ENCODE peak calls at places on chromosomes 13 and 19, in five cellular contexts. One of them, this sample, is unnamed.

GRCh38 chr19:15248648-15249559 is 16.7 kb upstream of the EPHX3 start:
- DNase-seq in DND-41: no peak
- DNase-seq in GM23338: no peak
- DNase-seq in neural progenitor cell: no peak
- DNase-seq in HCT116: no peak
- DNase-seq in this sample: peak

GRCh38 chr19:34808566-34808965 is 35.6 kb upstream of the ZNF599 start:
- DNase-seq in DND-41: no peak
- DNase-seq in GM23338: no peak
- DNase-seq in neural progenitor cell: no peak
- DNase-seq in HCT116: no peak
- DNase-seq in this sample: no peak

GRCh38 chr13:24228852-24229458 is 68.4 kb downstream of the SPATA13 start:
- DNase-seq in DND-41: peak
- DNase-seq in GM23338: peak
- DNase-seq in neural progenitor cell: peak
- DNase-seq in HCT116: peak
- DNase-seq in this sample: peak

GRCh38 chr19:29517412-29517811 is 8.4 kb upstream of the VSTM2B start:
- DNase-seq in DND-41: no peak
- DNase-seq in GM23338: no peak
- DNase-seq in neural progenitor cell: no peak
- DNase-seq in HCT116: no peak
- DNase-seq in this sample: no peak

GRCh38 chr19:35088514-35088913 is 27.1 kb upstream of the FXYD3 start:
- DNase-seq in DND-41: no peak
- DNase-seq in GM23338: no peak
- DNase-seq in neural progenitor cell: no peak
- DNase-seq in HCT116: no peak
- DNase-seq in this sample: peak

GRCh38 chr13:46615888-46616531 is 63.0 kb downstream of the LRCH1 start:
- DNase-seq in DND-41: no peak
- DNase-seq in GM23338: no peak
- DNase-seq in neural progenitor cell: no peak
- DNase-seq in HCT116: no peak
- DNase-seq in this sample: no peak

GRCh38 chr19:45613926-45614725 is 12.1 kb upstream of the GPR4 start:
- DNase-seq in DND-41: no peak
- DNase-seq in GM23338: no peak
- DNase-seq in neural progenitor cell: no peak
- DNase-seq in HCT116: peak
- DNase-seq in this sample: peak

GRCh38 chr13:50244913-50245574 is 229.8 kb downstream of the KCNRG start:
- DNase-seq in DND-41: no peak
- DNase-seq in GM23338: no peak
- DNase-seq in neural progenitor cell: no peak
- DNase-seq in HCT116: peak
- DNase-seq in this sample: peak

GRCh38 chr19:12333162-12334159 is at the start of gene ZNF563:
- DNase-seq in DND-41: peak
- DNase-seq in GM23338: peak
- DNase-seq in neural progenitor cell: peak
- DNase-seq in HCT116: no peak
- DNase-seq in this sample: peak

GRCh38 chr13:37648604-37649003 is 50.0 kb upstream of the POSTN start:
- DNase-seq in DND-41: no peak
- DNase-seq in GM23338: no peak
- DNase-seq in neural progenitor cell: no peak
- DNase-seq in HCT116: no peak
- DNase-seq in this sample: no peak

GRCh38 chr13:80010286-80010831 is 330.6 kb downstream of the SPRY2 start:
- DNase-seq in DND-41: no peak
- DNase-seq in GM23338: no peak
- DNase-seq in neural progenitor cell: no peak
- DNase-seq in HCT116: no peak
- DNase-seq in this sample: no peak

GRCh38 chr13:87893186-87893585 is 222.0 kb downstream of the SLITRK5 start:
- DNase-seq in DND-41: no peak
- DNase-seq in GM23338: no peak
- DNase-seq in neural progenitor cell: no peak
- DNase-seq in HCT116: no peak
- DNase-seq in this sample: no peak

GRCh38 chr19:20039203-20039723 is at the start of gene ZNF682:
- DNase-seq in DND-41: peak
- DNase-seq in GM23338: peak
- DNase-seq in neural progenitor cell: peak
- DNase-seq in HCT116: no peak
- DNase-seq in this sample: peak

GRCh38 chr19:12935071-12935470 is 1.6 kb upstream of the FARSA start:
- DNase-seq in DND-41: no peak
- DNase-seq in GM23338: no peak
- DNase-seq in neural progenitor cell: no peak
- DNase-seq in HCT116: no peak
- DNase-seq in this sample: no peak

GRCh38 chr19:17488593-17489391 is 18.5 kb downstream of the SLC27A1 start:
- DNase-seq in DND-41: peak
- DNase-seq in GM23338: peak
- DNase-seq in neural progenitor cell: peak
- DNase-seq in HCT116: peak
- DNase-seq in this sample: peak

GRCh38 chr13:74243637-74244526 is 109.7 kb upstream of the KLF12 start:
- DNase-seq in DND-41: no peak
- DNase-seq in GM23338: no peak
- DNase-seq in neural progenitor cell: no peak
- DNase-seq in HCT116: no peak
- DNase-seq in this sample: no peak

GRCh38 chr13:109610517-109610916 is 175.9 kb downstream of the IRS2 start:
- DNase-seq in DND-41: peak
- DNase-seq in GM23338: peak
- DNase-seq in neural progenitor cell: peak
- DNase-seq in HCT116: peak
- DNase-seq in this sample: peak

GRCh38 chr13:73958657-73959397 is 175.4 kb downstream of the KLF12 start:
- DNase-seq in DND-41: no peak
- DNase-seq in GM23338: no peak
- DNase-seq in neural progenitor cell: no peak
- DNase-seq in HCT116: peak
- DNase-seq in this sample: peak

GRCh38 chr19:40274585-40275544 is 10.3 kb downstream of the AKT2 start:
- DNase-seq in DND-41: no peak
- DNase-seq in GM23338: no peak
- DNase-seq in neural progenitor cell: no peak
- DNase-seq in HCT116: no peak
- DNase-seq in this sample: no peak

GRCh38 chr19:9952276-9952675 is 16.0 kb upstream of the OLFM2 start:
- DNase-seq in DND-41: no peak
- DNase-seq in GM23338: peak
- DNase-seq in neural progenitor cell: no peak
- DNase-seq in HCT116: no peak
- DNase-seq in this sample: no peak

GRCh38 chr19:13881692-13882418 is 4.9 kb downstream of the NANOS3 start:
- DNase-seq in DND-41: peak
- DNase-seq in GM23338: peak
- DNase-seq in neural progenitor cell: peak
- DNase-seq in HCT116: no peak
- DNase-seq in this sample: no peak

GRCh38 chr13:99985886-99986527 is 4.4 kb downstream of the ZIC2 start:
- DNase-seq in DND-41: no peak
- DNase-seq in GM23338: no peak
- DNase-seq in neural progenitor cell: peak
- DNase-seq in HCT116: no peak
- DNase-seq in this sample: no peak

GRCh38 chr13:99984134-99984462 is 2.5 kb downstream of the ZIC2 start:
- DNase-seq in DND-41: no peak
- DNase-seq in GM23338: no peak
- DNase-seq in neural progenitor cell: peak
- DNase-seq in HCT116: no peak
- DNase-seq in this sample: no peak

GRCh38 chr13:99984463-99985242 is 3.1 kb downstream of the ZIC2 start:
- DNase-seq in DND-41: no peak
- DNase-seq in GM23338: peak
- DNase-seq in neural progenitor cell: peak
- DNase-seq in HCT116: no peak
- DNase-seq in this sample: no peak

GRCh38 chr13:99986751-99987150 is 5.2 kb downstream of the ZIC2 start:
- DNase-seq in DND-41: no peak
- DNase-seq in GM23338: peak
- DNase-seq in neural progenitor cell: peak
- DNase-seq in HCT116: no peak
- DNase-seq in this sample: no peak

DNA sequence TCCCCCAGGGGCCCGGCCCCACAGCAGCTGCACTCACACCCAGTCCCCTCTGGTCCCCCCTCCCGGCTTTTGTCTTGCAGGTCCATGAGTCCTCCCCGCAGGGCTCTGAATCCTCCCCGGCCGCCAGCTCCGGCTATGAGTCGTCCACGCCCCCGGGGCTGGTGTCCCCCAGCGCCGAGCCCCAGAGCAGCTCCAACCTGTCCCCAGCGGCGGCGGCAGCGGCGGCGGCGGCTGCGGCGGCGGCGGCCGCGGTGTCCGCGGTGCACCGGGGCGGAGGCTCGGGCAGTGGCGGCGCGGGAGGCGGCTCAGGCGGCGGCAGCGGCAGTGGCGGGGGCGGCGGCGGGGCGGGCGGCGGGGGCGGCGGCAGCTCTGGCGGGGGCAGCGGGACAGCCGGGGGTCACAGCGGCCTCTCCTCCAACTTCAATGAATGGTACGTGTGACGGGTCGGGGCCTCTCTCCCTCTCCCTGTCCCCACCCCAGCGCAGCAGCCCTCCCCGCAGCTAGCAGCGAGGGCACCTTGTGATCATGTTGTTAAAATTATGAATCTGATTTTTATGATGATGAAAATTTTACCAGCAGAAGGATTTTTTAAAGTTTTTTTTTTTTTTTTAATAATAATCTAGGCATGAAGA is 3.8 kb downstream of the ZIC2 start:
- DNase-seq in DND-41: no peak
- DNase-seq in GM23338: peak
- DNase-seq in neural progenitor cell: peak
- DNase-seq in HCT116: no peak
- DNase-seq in this sample: no peak
- TF ChIP-seq EZH2 in DND-41: no peak
- TF ChIP-seq EZH2 in GM23338: no peak
- TF ChIP-seq EZH2 in neural progenitor cell: no peak
- TF ChIP-seq EZH2 in HCT116: no peak
- TF ChIP-seq EZH2 in this sample: no peak

DNA sequence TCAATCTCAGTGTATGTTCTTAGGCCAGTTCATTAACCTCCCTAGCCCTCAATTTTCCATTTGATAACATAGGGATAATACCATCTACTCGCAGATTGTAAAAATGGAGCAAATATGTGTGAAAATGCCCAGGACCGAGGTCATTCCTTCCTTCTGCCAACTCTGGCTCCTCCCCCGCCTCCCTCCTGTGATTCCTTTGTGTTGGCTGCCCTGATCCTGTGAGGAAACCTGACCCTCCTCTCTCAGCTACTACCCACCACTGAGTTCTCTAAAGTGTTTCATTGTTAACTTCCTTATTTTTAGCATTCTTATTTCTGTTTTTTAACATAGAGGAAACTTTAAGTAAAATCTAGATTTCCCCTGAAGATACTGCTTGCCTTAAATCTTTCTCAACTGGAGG is 21.6 kb upstream of the FBXL3 start:
- DNase-seq in DND-41: no peak
- DNase-seq in GM23338: peak
- DNase-seq in neural progenitor cell: peak
- DNase-seq in HCT116: no peak
- DNase-seq in this sample: no peak
- H3K4me2 ChIP-seq in DND-41: no peak
- H3K4me2 ChIP-seq in GM23338: peak
- H3K4me2 ChIP-seq in neural progenitor cell: peak
- H3K4me2 ChIP-seq in HCT116: no peak
- H3K4me2 ChIP-seq in this sample: no peak

GRCh38 chr19:33311326-33311682 is 9.0 kb upstream of the CEBPA start:
- DNase-seq in DND-41: no peak
- DNase-seq in GM23338: no peak
- DNase-seq in neural progenitor cell: no peak
- DNase-seq in HCT116: no peak
- DNase-seq in this sample: no peak
- TF ChIP-seq CTCF in DND-41: peak
- TF ChIP-seq CTCF in GM23338: peak
- TF ChIP-seq CTCF in neural progenitor cell: peak
- TF ChIP-seq CTCF in HCT116: peak
- TF ChIP-seq CTCF in this sample: peak

GRCh38 chr19:8334458-8335342 is 8.4 kb downstream of the KANK3 start:
- DNase-seq in DND-41: no peak
- DNase-seq in GM23338: peak
- DNase-seq in neural progenitor cell: peak
- DNase-seq in HCT116: peak
- DNase-seq in this sample: peak

GRCh38 chr19:8335343-8336071 is 7.6 kb downstream of the KANK3 start:
- DNase-seq in DND-41: no peak
- DNase-seq in GM23338: peak
- DNase-seq in neural progenitor cell: no peak
- DNase-seq in HCT116: no peak
- DNase-seq in this sample: peak

GRCh38 chr19:8333771-8334457 is 9.1 kb downstream of the KANK3 start:
- DNase-seq in DND-41: no peak
- DNase-seq in GM23338: peak
- DNase-seq in neural progenitor cell: peak
- DNase-seq in HCT116: no peak
- DNase-seq in this sample: no peak

GRCh38 chr19:8331263-8331840 is 10.1 kb downstream of the RPS28 start:
- DNase-seq in DND-41: no peak
- DNase-seq in GM23338: no peak
- DNase-seq in neural progenitor cell: no peak
- DNase-seq in HCT116: no peak
- DNase-seq in this sample: no peak

GRCh38 chr19:8332976-8333770 is 9.9 kb downstream of the KANK3 start:
- DNase-seq in DND-41: no peak
- DNase-seq in GM23338: peak
- DNase-seq in neural progenitor cell: peak
- DNase-seq in HCT116: no peak
- DNase-seq in this sample: no peak
- TF ChIP-seq EZH2 in DND-41: no peak
- TF ChIP-seq EZH2 in GM23338: peak
- TF ChIP-seq EZH2 in neural progenitor cell: no peak
- TF ChIP-seq EZH2 in HCT116: no peak
- TF ChIP-seq EZH2 in this sample: no peak

DNA sequence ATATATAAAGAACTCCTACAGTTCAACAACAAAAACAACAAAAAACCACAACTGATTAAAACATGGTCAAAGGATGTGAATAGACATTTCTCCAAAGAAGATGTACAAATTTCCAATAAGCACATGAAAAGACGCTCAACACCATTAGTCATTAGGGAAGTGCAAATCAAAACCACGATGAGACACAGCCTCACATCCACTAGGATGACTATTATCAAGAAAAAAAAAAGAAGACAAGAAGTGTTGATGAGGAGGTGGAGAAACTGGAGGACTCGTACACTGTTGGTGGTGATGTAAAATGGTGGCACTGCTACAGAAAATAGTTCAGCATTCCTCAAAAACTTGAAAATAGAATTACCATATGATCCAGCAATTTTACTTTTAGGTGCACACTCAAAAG is 61.0 kb upstream of the SOX1 start:
- DNase-seq in DND-41: no peak
- DNase-seq in GM23338: no peak
- DNase-seq in neural progenitor cell: no peak
- DNase-seq in HCT116: no peak
- DNase-seq in this sample: no peak
- H3K4me2 ChIP-seq in DND-41: no peak
- H3K4me2 ChIP-seq in GM23338: no peak
- H3K4me2 ChIP-seq in neural progenitor cell: no peak
- H3K4me2 ChIP-seq in HCT116: no peak
- H3K4me2 ChIP-seq in this sample: no peak